ENCODE peak calls at places on chromosomes 7 and 10, in six cellular contexts. One of them, this sample, is unnamed.
A peak's percentile ranks its signal among the peaks of the same experiment; 100 is the strongest.

GRCh38 chr7:155489862-155490696 is 32.1 kb downstream of the EN2 start:
- DNase-seq in psoas muscle: no peak
- DNase-seq in fibroblast of lung: no peak
- DNase-seq in H1: peak; percentile 73
- DNase-seq in colonic mucosa: peak; percentile 48
- DNase-seq in sigmoid colon: no peak
- DNase-seq in this sample: no peak

GRCh38 chr10:99659868-99660366 is 608 bp downstream of the ENTPD7 start:
- DNase-seq in psoas muscle: no peak
- DNase-seq in fibroblast of lung: no peak
- DNase-seq in H1: no peak
- DNase-seq in colonic mucosa: peak; percentile 34
- DNase-seq in sigmoid colon: no peak
- DNase-seq in this sample: no peak

GRCh38 chr10:96271017-96271815 is at the start of gene BLNK:
- DNase-seq in psoas muscle: peak; percentile 82
- DNase-seq in fibroblast of lung: no peak
- DNase-seq in H1: no peak
- DNase-seq in colonic mucosa: peak; percentile 80
- DNase-seq in sigmoid colon: peak; percentile 91
- DNase-seq in this sample: peak; percentile 85

GRCh38 chr10:34607894-34608293 is 207.2 kb downstream of the PARD3 start:
- DNase-seq in psoas muscle: no peak
- DNase-seq in fibroblast of lung: no peak
- DNase-seq in H1: no peak
- DNase-seq in colonic mucosa: no peak
- DNase-seq in sigmoid colon: no peak
- DNase-seq in this sample: no peak

GRCh38 chr10:16948335-16948734 is 131.1 kb upstream of the RSU1 start:
- DNase-seq in psoas muscle: no peak
- DNase-seq in fibroblast of lung: no peak
- DNase-seq in H1: no peak
- DNase-seq in colonic mucosa: no peak
- DNase-seq in sigmoid colon: no peak
- DNase-seq in this sample: no peak

GRCh38 chr7:6424702-6425072 is 23.1 kb downstream of the DAGLB start:
- DNase-seq in psoas muscle: no peak
- DNase-seq in fibroblast of lung: no peak
- DNase-seq in H1: no peak
- DNase-seq in colonic mucosa: no peak
- DNase-seq in sigmoid colon: no peak
- DNase-seq in this sample: no peak

GRCh38 chr10:98150544-98150943 is 16.1 kb downstream of the R3HCC1L start:
- DNase-seq in psoas muscle: no peak
- DNase-seq in fibroblast of lung: peak; percentile 69
- DNase-seq in H1: no peak
- DNase-seq in colonic mucosa: no peak
- DNase-seq in sigmoid colon: no peak
- DNase-seq in this sample: no peak

GRCh38 chr7:22166928-22167327 is 190.0 kb downstream of the RAPGEF5 start:
- DNase-seq in psoas muscle: no peak
- DNase-seq in fibroblast of lung: no peak
- DNase-seq in H1: no peak
- DNase-seq in colonic mucosa: no peak
- DNase-seq in sigmoid colon: no peak
- DNase-seq in this sample: no peak

GRCh38 chr10:74055383-74056065 is 57.6 kb downstream of the VCL start:
- DNase-seq in psoas muscle: no peak
- DNase-seq in fibroblast of lung: no peak
- DNase-seq in H1: no peak
- DNase-seq in colonic mucosa: no peak
- DNase-seq in sigmoid colon: no peak
- DNase-seq in this sample: no peak

GRCh38 chr7:99407849-99408346 is 499 bp downstream of the PDAP1 start:
- DNase-seq in psoas muscle: peak; percentile 87
- DNase-seq in fibroblast of lung: peak; percentile 86
- DNase-seq in H1: no peak
- DNase-seq in colonic mucosa: peak; percentile 58
- DNase-seq in sigmoid colon: peak; percentile 86
- DNase-seq in this sample: no peak

GRCh38 chr10:86287422-86287793 is 79.2 kb downstream of the GRID1 start:
- DNase-seq in psoas muscle: no peak
- DNase-seq in fibroblast of lung: no peak
- DNase-seq in H1: peak; percentile 20
- DNase-seq in colonic mucosa: no peak
- DNase-seq in sigmoid colon: peak; percentile 26
- DNase-seq in this sample: no peak

GRCh38 chr7:115340828-115341227 is 418.9 kb downstream of the MDFIC start:
- DNase-seq in psoas muscle: no peak
- DNase-seq in fibroblast of lung: peak; percentile 93
- DNase-seq in H1: no peak
- DNase-seq in colonic mucosa: no peak
- DNase-seq in sigmoid colon: no peak
- DNase-seq in this sample: no peak

GRCh38 chr7:139735466-139735865 is 42.3 kb downstream of the HIPK2 start:
- DNase-seq in psoas muscle: no peak
- DNase-seq in fibroblast of lung: no peak
- DNase-seq in H1: no peak
- DNase-seq in colonic mucosa: no peak
- DNase-seq in sigmoid colon: no peak
- DNase-seq in this sample: no peak

GRCh38 chr7:143492043-143492471 is 14.4 kb downstream of the TAS2R41 start:
- DNase-seq in psoas muscle: no peak
- DNase-seq in fibroblast of lung: peak; percentile 80
- DNase-seq in H1: no peak
- DNase-seq in colonic mucosa: no peak
- DNase-seq in sigmoid colon: no peak
- DNase-seq in this sample: no peak

GRCh38 chr10:24418532-24418931 is 209.6 kb downstream of the KIAA1217 start:
- DNase-seq in psoas muscle: no peak
- DNase-seq in fibroblast of lung: no peak
- DNase-seq in H1: no peak
- DNase-seq in colonic mucosa: no peak
- DNase-seq in sigmoid colon: no peak
- DNase-seq in this sample: no peak
- TF ChIP-seq CTCF in psoas muscle: no peak
- TF ChIP-seq CTCF in fibroblast of lung: no peak
- TF ChIP-seq CTCF in H1: no peak
- TF ChIP-seq CTCF in colonic mucosa: no peak
- TF ChIP-seq CTCF in sigmoid colon: no peak
- TF ChIP-seq CTCF in this sample: peak; percentile 13

DNA sequence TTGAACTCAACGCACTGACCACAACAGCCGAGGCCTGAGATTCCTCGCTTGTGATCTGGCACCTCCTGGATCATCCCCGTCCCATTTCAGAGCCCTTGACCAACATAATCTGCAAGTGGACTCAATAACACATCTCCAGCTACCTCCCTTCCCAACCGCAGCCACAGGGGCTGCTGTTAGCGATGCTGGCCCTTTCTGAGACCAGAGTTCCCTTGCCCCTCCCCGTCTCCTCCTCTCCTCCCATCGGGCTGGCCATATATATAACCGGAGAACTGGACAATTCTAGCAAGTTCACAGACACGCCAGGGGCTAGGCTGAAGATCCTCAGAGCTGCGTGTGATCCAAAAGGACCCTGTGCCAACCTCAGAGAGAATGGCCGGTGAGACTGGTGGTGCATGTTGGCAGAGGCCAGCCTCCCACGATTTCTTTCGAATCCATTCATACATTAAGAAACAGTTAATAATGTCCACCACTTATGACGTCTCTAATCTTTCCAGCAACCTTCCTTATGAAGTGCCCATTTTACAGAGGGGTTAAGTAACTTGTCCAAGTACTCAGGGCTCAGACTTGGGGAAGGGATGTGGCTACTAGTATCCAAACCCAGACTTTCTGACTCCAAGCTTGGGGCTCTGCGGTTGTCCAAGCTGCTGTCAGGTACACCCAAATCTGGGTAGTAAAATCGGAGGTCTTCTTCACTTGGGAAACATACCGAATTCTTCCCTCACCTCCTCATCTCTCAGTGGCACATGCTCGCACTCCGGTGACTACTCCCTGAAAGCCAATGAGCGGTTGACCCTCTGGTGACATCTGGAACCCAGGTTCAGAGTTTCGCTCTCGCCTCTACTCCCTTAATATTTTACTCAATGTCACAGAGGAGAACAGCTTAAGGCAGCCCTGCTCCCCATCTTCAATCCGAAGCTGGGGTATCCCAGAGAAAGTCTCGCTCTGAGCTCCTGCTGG is 11.2 kb upstream of the FEZF1 start:
- DNase-seq in psoas muscle: no peak
- DNase-seq in fibroblast of lung: no peak
- DNase-seq in H1: peak; percentile 60
- DNase-seq in colonic mucosa: no peak
- DNase-seq in sigmoid colon: no peak
- DNase-seq in this sample: no peak
- H3K27me3 ChIP-seq in psoas muscle: peaks cover 14% of the 10 kb centered on the region
- H3K27me3 ChIP-seq in fibroblast of lung: peaks cover 51% of the 10 kb centered on the region
- H3K27me3 ChIP-seq in H1: peaks cover 61% of the 10 kb centered on the region
- H3K27me3 ChIP-seq in colonic mucosa: peaks cover 65% of the 10 kb centered on the region
- H3K27me3 ChIP-seq in sigmoid colon: peaks cover 63% of the 10 kb centered on the region
- H3K27me3 ChIP-seq in this sample: peaks cover 68% of the 10 kb centered on the region

GRCh38 chr10:11086177-11086576 is 68.5 kb downstream of the CELF2 start:
- DNase-seq in psoas muscle: no peak
- DNase-seq in fibroblast of lung: no peak
- DNase-seq in H1: no peak
- DNase-seq in colonic mucosa: no peak
- DNase-seq in sigmoid colon: peak; percentile 80
- DNase-seq in this sample: no peak
- H3K4me1 ChIP-seq in psoas muscle: peaks cover 8% of the 10 kb centered on the region
- H3K4me1 ChIP-seq in fibroblast of lung: no peaks in the 10 kb centered on the region
- H3K4me1 ChIP-seq in H1: no peaks in the 10 kb centered on the region
- H3K4me1 ChIP-seq in colonic mucosa: no peaks in the 10 kb centered on the region
- H3K4me1 ChIP-seq in sigmoid colon: no peaks in the 10 kb centered on the region
- H3K4me1 ChIP-seq in this sample: peaks cover 11% of the 10 kb centered on the region

DNA sequence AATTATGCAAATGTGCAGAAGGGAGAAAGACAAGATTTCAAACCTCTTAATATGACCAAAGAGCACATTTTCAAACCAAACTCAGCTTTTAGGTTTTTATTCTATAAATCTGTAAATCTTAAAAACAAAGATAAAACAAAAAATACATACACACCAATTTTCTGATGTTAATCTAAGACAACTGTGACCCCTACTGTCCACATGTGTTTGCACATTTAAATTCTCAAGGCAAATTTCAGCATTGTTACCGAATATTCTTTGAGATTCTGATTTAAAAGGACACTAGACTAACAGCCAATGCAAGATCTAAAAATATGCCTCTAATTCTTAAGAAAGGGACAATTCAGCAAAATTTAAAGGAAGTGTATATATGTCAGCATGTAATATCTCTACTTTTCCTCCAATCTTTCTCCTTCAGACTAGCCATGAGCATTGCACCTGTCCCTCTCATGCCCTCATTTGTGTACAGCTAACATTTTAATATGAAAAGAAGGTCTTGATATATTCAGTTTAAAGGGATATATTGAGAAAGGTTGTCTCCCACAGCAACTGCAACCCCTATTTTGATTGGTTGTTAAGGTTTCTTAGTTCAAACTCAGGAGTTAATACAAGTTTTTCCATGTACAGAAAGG is 417.9 kb downstream of the IPMK start:
- DNase-seq in psoas muscle: no peak
- DNase-seq in fibroblast of lung: no peak
- DNase-seq in H1: no peak
- DNase-seq in colonic mucosa: no peak
- DNase-seq in sigmoid colon: no peak
- DNase-seq in this sample: no peak
- TF ChIP-seq CTCF in psoas muscle: no peak
- TF ChIP-seq CTCF in fibroblast of lung: no peak
- TF ChIP-seq CTCF in H1: no peak
- TF ChIP-seq CTCF in colonic mucosa: no peak
- TF ChIP-seq CTCF in sigmoid colon: no peak
- TF ChIP-seq CTCF in this sample: peak; percentile 37